ENCODE peak calls at places on chromosome 9, in ten cellular contexts. V is endothelial cell, Q is gastrocnemius medialis, M is lower lobe of right lung, E is left ventricle myocardium inferior, B is AG09319, K is pancreas, W is Peyer's patch, J is A673, S is NB4. T is an unnamed sample.

GRCh38 chr9:20604561-20604960 is 17.7 kb downstream of the MLLT3 start:
- DNase-seq in M (no peak), S (no peak), J (no peak), V (no peak), K (no peak), W (no peak), B (no peak), Q (no peak), E (no peak), T (no peak)

GRCh38 chr9:74872619-74873233 is 15.0 kb downstream of the TRPM6 start:
- DNase-seq in M (no peak), V (no peak), B (no peak), J (no peak), E (no peak), W (no peak), S (no peak), K (no peak), Q (no peak), T (no peak)

GRCh38 chr9:41229408-41230401 is 40.6 kb upstream of the ZNG1F start:
- DNase-seq in K (peak), E (no peak), M (peak), B (no peak), V (no peak), S (peak), W (peak), Q (no peak), J (peak), T (no peak)

GRCh38 chr9:94717656-94718225 is 8.8 kb upstream of the AOPEP start:
- DNase-seq in B (no peak), K (no peak), M (no peak), J (no peak), S (peak), Q (no peak), V (no peak), W (no peak), E (no peak), T (no peak)

GRCh38 chr9:546797-547223 is 294.7 kb upstream of the DMRT1 start:
- DNase-seq in E (no peak), S (peak), B (no peak), J (no peak), Q (no peak), W (no peak), V (peak), K (no peak), M (no peak), T (no peak)

GRCh38 chr9:80928697-80929096 is 760.6 kb downstream of the TLE1 start:
- DNase-seq in J (no peak), V (no peak), M (no peak), K (no peak), Q (no peak), W (no peak), S (no peak), E (no peak), B (no peak), T (no peak)

GRCh38 chr9:114080773-114081440 is 2.8 kb upstream of the AMBP start:
- DNase-seq in Q (no peak), W (peak), M (no peak), V (no peak), E (no peak), S (no peak), K (peak), J (no peak), B (no peak), T (no peak)

GRCh38 chr9:98481676-98482075 is 226.2 kb upstream of the TBC1D2 start:
- DNase-seq in E (no peak), W (no peak), K (no peak), Q (no peak), J (no peak), S (no peak), M (no peak), V (no peak), B (no peak), T (no peak)

GRCh38 chr9:5586391-5586802 is 42.5 kb upstream of the RIC1 start:
- DNase-seq in M (no peak), K (no peak), J (no peak), S (no peak), E (no peak), B (no peak), V (no peak), Q (no peak), W (no peak), T (no peak)

GRCh38 chr9:11713077-11713476 is 980.1 kb upstream of the TYRP1 start:
- DNase-seq in V (no peak), S (no peak), W (no peak), Q (no peak), B (no peak), J (no peak), M (no peak), E (no peak), K (no peak), T (no peak)

GRCh38 chr9:77910216-77910615 is 121.4 kb downstream of the GNAQ start:
- DNase-seq in B (no peak), E (no peak), J (no peak), M (no peak), V (no peak), W (no peak), Q (no peak), S (peak), K (no peak), T (no peak)

GRCh38 chr9:129868571-129869486 is 33.6 kb downstream of the USP20 start:
- DNase-seq in K (no peak), S (no peak), Q (no peak), V (no peak), W (peak), J (no peak), B (no peak), E (no peak), M (no peak), T (no peak)

GRCh38 chr9:114721491-114722362 is 39.7 kb upstream of the TEX48 start:
- DNase-seq in V (no peak), E (no peak), B (no peak), K (no peak), J (no peak), S (no peak), M (no peak), Q (no peak), W (no peak), T (no peak)

GRCh38 chr9:89461302-89461701 is 36.6 kb downstream of the SEMA4D start:
- DNase-seq in V (no peak), J (no peak), E (no peak), K (no peak), Q (no peak), B (no peak), W (no peak), S (peak), M (no peak), T (no peak)

GRCh38 chr9:116765009-116765408 is 77.9 kb downstream of the TRIM32 start:
- DNase-seq in K (no peak), W (no peak), B (no peak), V (no peak), Q (no peak), J (no peak), M (no peak), S (no peak), E (no peak), T (no peak)

GRCh38 chr9:127835930-127836586 is 18.4 kb downstream of the ENG start:
- DNase-seq in K (peak), W (peak), Q (no peak), J (no peak), E (no peak), S (peak), M (peak), V (no peak), B (peak), T (no peak)

GRCh38 chr9:137138701-137139467 is at the start of gene GRIN1:
- DNase-seq in J (peak), Q (no peak), S (no peak), B (no peak), E (no peak), W (no peak), K (no peak), V (peak), M (no peak), T (no peak)

GRCh38 chr9:127179633-127180401 is 57.4 kb upstream of the ANGPTL2 start:
- DNase-seq in K (no peak), V (no peak), S (no peak), B (no peak), W (peak), M (peak), J (no peak), Q (no peak), E (no peak), T (no peak)

DNA sequence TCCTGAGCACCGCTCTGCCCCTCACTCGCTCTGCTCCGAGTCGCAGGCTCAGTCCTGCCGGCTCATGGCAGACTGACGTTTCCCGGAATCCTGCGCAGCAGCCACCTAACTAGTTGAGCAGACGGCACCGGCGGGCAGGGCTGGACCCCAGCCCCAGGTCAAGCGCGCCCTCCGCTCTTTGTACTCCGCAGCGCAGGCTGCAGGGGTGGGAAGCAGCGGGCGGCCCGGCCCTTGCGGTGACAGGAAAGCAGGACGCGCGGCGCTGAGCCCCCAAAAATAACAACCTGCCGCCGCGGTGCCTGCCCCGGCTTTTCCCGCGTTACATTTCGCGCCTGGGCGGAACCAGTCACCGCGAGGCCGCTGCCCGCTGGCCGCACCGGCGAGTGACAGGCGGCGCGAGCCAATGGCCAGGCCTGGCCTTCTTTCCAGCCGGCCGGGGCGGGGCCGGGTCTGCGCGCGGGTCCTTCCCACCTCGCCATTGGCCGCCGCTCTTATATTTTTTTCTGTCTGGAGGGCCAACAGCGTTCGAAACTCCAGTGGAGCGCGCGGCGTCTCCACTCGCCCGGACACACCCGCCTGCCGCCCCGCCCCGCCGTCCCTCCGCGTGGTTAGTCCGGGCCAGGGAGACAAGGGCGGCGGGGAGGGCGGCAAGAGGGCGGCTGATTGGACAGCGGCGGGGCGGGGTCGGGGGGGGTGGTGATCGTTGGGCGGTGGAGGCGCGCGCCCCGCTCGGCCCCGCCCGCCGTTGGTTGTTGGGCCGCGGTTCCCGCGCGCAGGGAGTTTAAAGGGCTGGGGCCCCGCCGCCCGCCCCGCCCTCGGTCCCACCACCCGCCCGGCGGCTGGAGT is at the start of gene ZNF367:
- DNase-seq in V (peak), B (peak), K (peak), W (peak), E (peak), M (peak), J (peak), Q (peak), S (peak), T (peak)
- TF ChIP-seq CTCF in V (no peak), B (no peak), K (no peak), W (no peak), E (no peak), M (no peak), J (no peak), Q (no peak), S (no peak), T (no peak)

DNA sequence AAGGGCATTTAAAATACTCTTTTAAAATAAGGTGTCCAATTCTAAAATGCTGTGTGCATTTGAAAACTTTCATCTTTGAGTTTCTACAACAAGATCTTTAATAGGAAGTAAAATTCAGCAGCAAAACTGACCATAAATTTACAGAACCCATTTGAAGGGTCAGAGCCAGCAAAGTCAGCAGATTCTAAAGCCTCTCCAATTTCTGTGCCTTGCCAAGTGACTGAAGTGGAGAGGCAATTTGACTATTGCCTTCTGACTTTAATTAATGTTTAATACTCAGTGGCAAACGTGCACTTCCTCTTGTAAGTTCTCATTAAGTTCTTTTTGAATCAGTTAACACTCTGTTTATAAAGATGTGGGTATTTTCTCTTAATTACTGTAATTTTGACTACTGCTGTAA is 155.2 kb downstream of the BAAT start:
- DNase-seq in V (no peak), M (no peak), S (no peak), Q (no peak), B (no peak), J (no peak), W (no peak), K (no peak), E (no peak), T (no peak)
- TF ChIP-seq CTCF in V (no peak), M (no peak), S (no peak), Q (no peak), B (no peak), J (no peak), W (no peak), K (no peak), E (no peak), T (no peak)

GRCh38 chr9:69157751-69158466 is 16.2 kb upstream of the TJP2 start:
- DNase-seq in J (no peak), Q (no peak), M (no peak), E (no peak), V (peak), B (no peak), K (no peak), W (no peak), S (no peak), T (no peak)
- TF ChIP-seq CTCF in J (peak), Q (no peak), M (peak), E (peak), V (no peak), B (peak), K (no peak), W (no peak), S (peak), T (no peak)

DNA sequence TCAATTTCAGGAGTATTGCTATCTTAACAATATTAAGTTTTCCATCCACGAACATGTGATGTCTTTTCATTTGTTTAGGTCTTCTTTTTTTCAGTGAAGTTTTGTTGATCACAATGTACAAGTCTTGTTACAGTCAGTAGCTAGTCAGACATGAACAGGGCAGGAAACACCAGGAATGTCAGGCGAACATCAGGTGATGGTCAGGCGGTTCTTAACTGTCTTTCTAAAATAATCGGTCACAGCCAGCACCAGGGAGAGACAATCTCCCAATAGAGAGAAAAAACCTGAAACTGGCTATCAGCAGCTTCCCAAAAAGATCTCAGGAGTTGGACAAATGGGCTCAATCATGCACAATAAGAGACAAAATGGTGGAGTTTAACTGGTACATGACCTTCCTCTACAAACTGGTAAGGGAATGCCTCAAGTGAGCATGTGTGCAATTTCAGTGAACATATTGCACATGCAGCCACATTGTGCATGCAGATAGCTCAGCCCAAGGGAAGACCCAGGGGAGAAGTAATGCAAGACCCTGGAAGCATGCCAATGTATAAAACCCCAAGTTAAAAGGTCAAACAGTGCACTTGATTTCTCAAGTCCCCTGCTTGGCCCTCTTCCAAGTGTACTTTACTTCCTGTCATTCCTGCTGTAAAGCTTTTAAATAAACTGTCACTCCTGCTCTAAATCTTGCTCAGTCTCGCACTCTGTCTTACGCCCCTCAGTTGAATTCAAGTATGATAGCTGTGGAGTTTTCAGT is 176.1 kb upstream of the RASEF start:
- DNase-seq in B (no peak), E (no peak), Q (peak), M (no peak), W (no peak), J (peak), V (no peak), K (peak), S (peak), T (no peak)
- TF ChIP-seq CTCF in B (no peak), E (no peak), Q (no peak), M (no peak), W (no peak), J (no peak), V (no peak), K (no peak), S (no peak), T (no peak)

GRCh38 chr9:37509536-37509935 is 23.8 kb downstream of the POLR1E start:
- DNase-seq in Q (no peak), E (no peak), M (no peak), S (no peak), B (no peak), W (no peak), K (no peak), J (no peak), V (no peak), T (no peak)

GRCh38 chr9:37511715-37512010 is 25.9 kb downstream of the POLR1E start:
- DNase-seq in B (no peak), E (no peak), K (no peak), Q (no peak), M (no peak), J (no peak), W (no peak), S (no peak), V (no peak), T (no peak)

GRCh38 chr9:37508834-37509206 is 23.1 kb downstream of the POLR1E start:
- DNase-seq in E (no peak), Q (no peak), M (no peak), J (no peak), B (no peak), S (no peak), K (no peak), V (no peak), W (no peak), T (no peak)

GRCh38 chr9:37512439-37512838 is 26.7 kb downstream of the POLR1E start:
- DNase-seq in M (no peak), B (no peak), Q (no peak), W (no peak), S (no peak), K (no peak), E (no peak), V (no peak), J (no peak), T (no peak)

GRCh38 chr9:37511006-37511714 is 25.4 kb downstream of the POLR1E start:
- DNase-seq in S (peak), B (no peak), M (no peak), J (peak), E (no peak), Q (no peak), W (no peak), K (no peak), V (peak), T (no peak)
- TF ChIP-seq CTCF in S (no peak), B (no peak), M (no peak), J (no peak), E (no peak), Q (no peak), W (no peak), K (no peak), V (no peak), T (peak)

DNA sequence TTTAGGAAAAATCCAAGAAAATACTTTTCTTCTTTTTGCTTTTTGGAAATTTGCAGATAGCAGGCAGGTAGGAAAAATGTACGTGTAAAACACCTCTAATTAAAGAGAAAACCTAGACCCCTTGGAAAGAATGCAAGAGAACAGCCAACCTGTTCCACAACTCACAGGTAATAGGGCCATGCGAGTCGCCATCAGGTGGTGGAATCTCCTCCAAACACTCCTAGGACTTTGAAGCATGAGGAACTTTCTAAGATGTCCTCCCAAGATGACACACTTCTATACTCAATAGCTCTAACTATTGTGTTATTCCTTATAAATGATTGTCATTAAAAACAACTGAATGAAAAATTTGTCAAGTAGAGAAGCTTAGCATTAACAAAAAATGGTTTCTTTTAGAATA is 174.0 kb downstream of the TMC1 start:
- DNase-seq in J (no peak), E (no peak), M (no peak), S (no peak), W (no peak), V (no peak), K (no peak), Q (no peak), B (no peak), T (no peak)
- TF ChIP-seq CTCF in J (no peak), E (no peak), M (no peak), S (no peak), W (no peak), V (no peak), K (no peak), Q (no peak), B (no peak), T (no peak)

DNA sequence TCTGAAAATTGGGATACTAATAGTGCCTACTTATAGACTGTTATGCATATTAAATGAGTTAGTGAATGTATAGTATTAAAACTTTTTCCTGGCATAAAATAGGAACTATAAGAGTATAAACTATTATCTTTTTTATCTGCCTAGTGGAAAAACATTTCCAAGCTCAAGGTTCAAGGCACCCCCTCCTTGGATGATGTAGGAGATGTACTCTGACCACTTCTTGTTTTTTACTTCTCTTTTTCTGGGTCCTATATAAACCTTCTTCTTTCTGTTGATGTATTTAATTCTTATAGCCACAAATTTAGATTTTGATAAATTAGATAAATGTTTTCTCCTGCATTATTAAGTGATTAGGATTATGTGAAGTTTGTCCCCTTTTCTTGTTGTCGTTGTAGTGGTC is 160.6 kb upstream of the CDKN2B start:
- DNase-seq in Q (no peak), K (no peak), M (no peak), E (no peak), B (no peak), S (no peak), W (no peak), V (no peak), J (no peak), T (no peak)
- TF ChIP-seq CTCF in Q (no peak), K (no peak), M (no peak), E (no peak), B (no peak), S (no peak), W (no peak), V (no peak), J (no peak), T (no peak)

GRCh38 chr9:109455861-109456260 is 42.2 kb downstream of the PTPN3 start:
- DNase-seq in S (no peak), E (no peak), J (no peak), Q (no peak), K (no peak), V (no peak), B (no peak), W (no peak), M (no peak), T (no peak)
- TF ChIP-seq CTCF in S (peak), E (no peak), J (peak), Q (no peak), K (no peak), V (no peak), B (no peak), W (no peak), M (no peak), T (no peak)

T was measured in neural crest cell.